ENCODE peak calls at places on chromosomes 11 and 22, in five cellular contexts. O is kidney; J is ovary; X is HL-60; P is naive thymus-derived CD4-positive, alpha-beta T cell. U is an unnamed sample.

GRCh38 chr11:79054636-79055035 is 386.2 kb downstream of the TENM4 start:
- DNase-seq in J (no peak), P (no peak), O (no peak), X (no peak), U (peak)

GRCh38 chr22:17999851-18000250 is 24.5 kb downstream of the MICAL3 start:
- DNase-seq in O (no peak), P (no peak), J (no peak), X (no peak), U (no peak)

GRCh38 chr22:29480512-29481264 is 670 bp downstream of the NEFH start:
- DNase-seq in X (peak), J (peak), O (no peak), P (no peak), U (no peak)

GRCh38 chr11:6625832-6626420 is 6.7 kb upstream of the TPP1 start:
- DNase-seq in X (no peak), O (peak), P (no peak), J (no peak), U (no peak)

GRCh38 chr11:47415949-47416472 is 7.6 kb downstream of the SLC39A13 start:
- DNase-seq in P (no peak), J (peak), X (no peak), O (peak), U (peak)

GRCh38 chr22:41968601-41969000 is 642 bp upstream of the SEPTIN3 start:
- DNase-seq in P (no peak), O (no peak), X (no peak), J (no peak), U (no peak)

GRCh38 chr22:46791201-46791731 is 28.8 kb downstream of the TBC1D22A start:
- DNase-seq in J (no peak), X (no peak), P (peak), O (peak), U (no peak)

GRCh38 chr11:111719379-111719778 is 46.8 kb downstream of the PPP2R1B start:
- DNase-seq in O (no peak), J (no peak), X (no peak), P (no peak), U (no peak)

GRCh38 chr11:61650781-61651571 is 29.2 kb upstream of the DAGLA start:
- DNase-seq in J (no peak), X (no peak), O (no peak), P (no peak), U (no peak)

GRCh38 chr22:47249370-47249928 is 487.0 kb downstream of the TBC1D22A start:
- DNase-seq in X (no peak), J (no peak), O (no peak), P (no peak), U (no peak)

GRCh38 chr22:19876314-19876940 is 21.8 kb upstream of the GNB1L start:
- DNase-seq in J (peak), O (peak), P (no peak), X (no peak), U (no peak)

GRCh38 chr11:117535201-117535869 is 207.7 kb downstream of the CEP164 start:
- DNase-seq in J (peak), X (peak), P (no peak), O (peak), U (no peak)

GRCh38 chr11:88327462-88328143 is 9.9 kb downstream of the CTSC start:
- DNase-seq in P (no peak), J (no peak), X (no peak), O (no peak), U (no peak)

GRCh38 chr11:108967571-108967970 is 302.7 kb downstream of the DDX10 start:
- DNase-seq in J (no peak), O (no peak), X (no peak), P (no peak), U (no peak)

GRCh38 chr11:33269822-33270221 is 12.6 kb downstream of the HIPK3 start:
- DNase-seq in X (no peak), P (no peak), O (no peak), J (no peak), U (no peak)

GRCh38 chr11:1377231-1377780 is 12.4 kb upstream of the BRSK2 start:
- DNase-seq in O (no peak), P (no peak), X (no peak), J (no peak), U (no peak)

GRCh38 chr11:67262731-67263675 is 3.3 kb upstream of the GRK2 start:
- DNase-seq in J (peak), P (peak), X (peak), O (peak), U (no peak)

GRCh38 chr22:19895160-19895849 is 40.6 kb upstream of the GNB1L start:
- DNase-seq in P (no peak), X (no peak), J (peak), O (peak), U (no peak)

GRCh38 chr22:44530569-44530968 is 32.5 kb upstream of the RTL6 start:
- DNase-seq in J (no peak), P (no peak), X (no peak), O (no peak), U (no peak)

GRCh38 chr11:23988381-23989006 is 508.4 kb upstream of the LUZP2 start:
- DNase-seq in J (no peak), X (no peak), P (no peak), O (no peak), U (no peak)

GRCh38 chr11:123505546-123506299 is 75.7 kb downstream of the GRAMD1B start:
- DNase-seq in O (no peak), J (no peak), P (no peak), X (no peak), U (no peak)

GRCh38 chr11:57536947-57537654 is at the start of gene SMTNL1:
- DNase-seq in P (no peak), X (no peak), J (no peak), O (no peak), U (no peak)

GRCh38 chr11:6705905-6706535 is 22.9 kb upstream of the MRPL17 start:
- DNase-seq in O (no peak), P (peak), J (peak), X (no peak), U (no peak)

GRCh38 chr11:47955356-47955755 is 25.0 kb upstream of the PTPRJ start:
- DNase-seq in X (no peak), P (no peak), O (no peak), J (no peak), U (no peak)

GRCh38 chr11:128288368-128288767 is 299.0 kb downstream of the ETS1 start:
- DNase-seq in P (no peak), O (no peak), X (no peak), J (no peak), U (no peak)

GRCh38 chr11:69280994-69281393 is 13.0 kb upstream of the MYEOV start:
- DNase-seq in J (no peak), P (no peak), X (no peak), O (peak), U (peak)

GRCh38 chr11:110430267-110431211 is 791 bp downstream of the FDX1 start:
- DNase-seq in O (no peak), X (no peak), P (peak), J (peak), U (no peak)

GRCh38 chr22:31212783-31213626 is 907 bp downstream of the LIMK2 start:
- DNase-seq in X (no peak), J (no peak), P (no peak), O (no peak), U (no peak)

GRCh38 chr11:57140568-57140967 is 41.2 kb upstream of the LRRC55 start:
- DNase-seq in X (no peak), P (no peak), O (no peak), J (no peak), U (no peak)

GRCh38 chr11:104623518-104623917 is 274.7 kb downstream of the CASP12 start:
- DNase-seq in P (no peak), O (no peak), J (no peak), X (no peak), U (peak)

GRCh38 chr11:73249858-73250773 is 22.0 kb upstream of the P2RY6 start:
- DNase-seq in J (no peak), X (no peak), P (no peak), O (no peak), U (no peak)

GRCh38 chr11:128208329-128209220 is 378.8 kb downstream of the ETS1 start:
- DNase-seq in O (no peak), P (no peak), X (no peak), J (peak), U (peak)

GRCh38 chr11:74681686-74682651 is 49.3 kb downstream of the CHRDL2 start:
- DNase-seq in J (peak), P (no peak), X (no peak), O (peak), U (no peak)

GRCh38 chr22:47808886-47809620 is 1046.6 kb downstream of the TBC1D22A start:
- DNase-seq in X (no peak), O (no peak), P (no peak), J (no peak), U (no peak)

GRCh38 chr22:46079861-46080821 is 70.2 kb upstream of the PPARA start:
- DNase-seq in P (no peak), X (no peak), J (peak), O (peak), U (no peak)

GRCh38 chr11:80758787-80759186 is 1318.0 kb upstream of the TENM4 start:
- DNase-seq in X (no peak), P (no peak), J (no peak), O (no peak), U (peak)

GRCh38 chr22:43247546-43248260 is 60.8 kb upstream of the TTLL12 start:
- DNase-seq in X (no peak), P (no peak), J (no peak), O (no peak), U (no peak)

GRCh38 chr11:1652778-1653540 is 23.4 kb downstream of the KRTAP5-5 start:
- DNase-seq in O (peak), P (peak), X (no peak), J (peak), U (no peak)

DNA sequence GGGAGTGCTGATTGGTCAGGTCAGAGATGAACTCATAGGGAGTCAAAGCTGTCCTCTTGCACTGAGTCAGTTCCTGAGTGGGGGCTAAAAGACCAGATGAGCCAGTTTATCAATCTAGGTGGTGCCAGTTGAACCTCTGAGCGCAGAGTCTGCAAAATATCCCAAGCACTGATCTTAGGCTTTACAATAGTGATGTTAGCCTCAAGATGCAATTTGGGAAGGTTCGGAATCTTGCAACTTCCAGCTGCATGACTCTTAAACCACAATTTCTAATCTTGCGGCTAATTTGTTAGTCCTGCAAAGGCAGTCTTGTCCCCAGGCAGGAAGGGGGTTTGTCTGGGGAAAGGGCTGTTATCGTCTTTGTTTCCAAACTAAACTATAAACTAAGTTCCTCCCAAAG is 92.3 kb upstream of the PARVA start:
- DNase-seq in J (no peak), O (no peak), P (no peak), X (no peak), U (no peak)
- H3K27ac ChIP-seq in J (no peak), O (no peak), P (no peak), X (no peak), U (peak)

GRCh38 chr22:22111983-22112382 is 129.4 kb upstream of the TOP3B start:
- DNase-seq in J (no peak), O (no peak), P (no peak), X (no peak), U (no peak)

GRCh38 chr22:22110548-22111266 is 128.1 kb upstream of the TOP3B start:
- DNase-seq in X (peak), P (no peak), J (no peak), O (peak), U (peak)

GRCh38 chr22:22109693-22110466 is 127.3 kb upstream of the TOP3B start:
- DNase-seq in J (no peak), X (no peak), O (no peak), P (no peak), U (no peak)

GRCh38 chr22:22112533-22113294 is 130.1 kb upstream of the TOP3B start:
- DNase-seq in J (no peak), X (no peak), O (no peak), P (no peak), U (no peak)

DNA sequence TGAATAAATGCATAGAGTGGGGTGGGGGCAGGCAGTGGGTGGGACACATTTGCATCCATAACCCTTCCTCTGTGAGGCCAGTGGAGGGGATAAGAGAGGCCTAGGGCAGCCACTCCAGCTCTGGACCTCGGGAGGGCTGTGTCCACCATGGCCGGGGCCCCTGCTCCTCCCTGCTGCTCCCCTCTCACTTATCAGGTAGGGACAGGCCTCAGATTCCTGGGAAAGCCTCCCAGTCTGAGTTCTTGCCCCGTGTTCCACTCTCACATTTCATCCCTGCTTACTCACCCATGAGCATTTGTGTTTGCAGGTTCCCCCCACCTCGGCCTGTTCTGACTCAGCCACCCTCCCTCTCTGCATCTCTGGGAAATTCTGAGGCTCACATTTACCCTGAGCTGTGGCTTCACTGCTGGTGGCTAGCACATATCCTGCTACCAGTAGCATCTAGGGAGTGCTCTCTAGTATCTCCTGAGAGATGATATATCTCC is 128.7 kb upstream of the TOP3B start:
- DNase-seq in X (no peak), P (no peak), O (no peak), J (no peak), U (peak)
- H3K27ac ChIP-seq in X (peak), P (no peak), O (no peak), J (no peak), U (peak)

GRCh38 chr11:64859542-64860414 is 15.3 kb upstream of the CDC42BPG start:
- DNase-seq in P (peak), J (no peak), X (peak), O (peak), U (no peak)
- H3K27ac ChIP-seq in P (peak), J (no peak), X (peak), O (peak), U (peak)

GRCh38 chr11:45532552-45532951 is 132.9 kb downstream of the CHST1 start:
- DNase-seq in X (no peak), J (no peak), O (no peak), P (no peak), U (no peak)

GRCh38 chr11:45527898-45528297 is 137.5 kb downstream of the CHST1 start:
- DNase-seq in X (no peak), P (no peak), J (no peak), O (no peak), U (no peak)

GRCh38 chr11:45528435-45528834 is 137.0 kb downstream of the CHST1 start:
- DNase-seq in J (no peak), O (no peak), X (no peak), P (no peak), U (no peak)

GRCh38 chr11:45530776-45531175 is 134.6 kb downstream of the CHST1 start:
- DNase-seq in O (no peak), X (no peak), J (no peak), P (no peak), U (no peak)

GRCh38 chr11:45530111-45530510 is 135.3 kb downstream of the CHST1 start:
- DNase-seq in O (no peak), X (no peak), P (no peak), J (no peak), U (no peak)
- H3K27ac ChIP-seq in O (no peak), X (no peak), P (no peak), J (no peak), U (no peak)

GRCh38 chr11:83818349-83818748 is 532.2 kb upstream of the CCDC90B start:
- DNase-seq in J (no peak), X (no peak), P (no peak), O (no peak), U (no peak)

GRCh38 chr11:83816572-83817187 is 530.5 kb upstream of the CCDC90B start:
- DNase-seq in J (no peak), O (no peak), X (no peak), P (no peak), U (no peak)

GRCh38 chr11:83813296-83813695 is 527.1 kb upstream of the CCDC90B start:
- DNase-seq in P (no peak), O (no peak), J (no peak), X (no peak), U (no peak)

GRCh38 chr11:83819936-83820549 is 533.9 kb upstream of the CCDC90B start:
- DNase-seq in O (no peak), X (no peak), P (no peak), J (no peak), U (no peak)

GRCh38 chr11:83815736-83816135 is 529.6 kb upstream of the CCDC90B start:
- DNase-seq in P (no peak), O (no peak), X (no peak), J (no peak), U (no peak)
- H3K27ac ChIP-seq in P (no peak), O (no peak), X (no peak), J (no peak), U (no peak)

GRCh38 chr11:76131585-76131984 is 74.7 kb downstream of the WNT11 start:
- DNase-seq in X (no peak), O (no peak), J (no peak), P (no peak), U (no peak)
- H3K27ac ChIP-seq in X (no peak), O (peak), J (no peak), P (no peak), U (no peak)

U was measured in epithelial cell of prostate.